ENCODE peak calls at places on chromosomes 16 and 17, in ten cellular contexts. B is stomach; F is left ventricle myocardium inferior; X is CD4-positive, CD25-positive, alpha-beta regulatory T cell; P is body of pancreas; E is esophagus muscularis mucosa; O is lower lobe of right lung; I is hepatocyte; G is GM23338; A is tibial nerve. U is an unnamed sample. For H3K4me1, the result is how much of the 10 kb centered on the place peaks cover.

GRCh38 chr17:3812771-3813170 is 11.8 kb upstream of the ITGAE start:
- DNase-seq in B (no peak), F (no peak), X (no peak), P (no peak), E (no peak), O (no peak), I (no peak), G (no peak), A (no peak), U (peak)

GRCh38 chr16:529012-529575 is 1.6 kb downstream of the CAPN15 start:
- DNase-seq in B (no peak), F (no peak), X (no peak), P (no peak), E (no peak), O (no peak), I (no peak), G (no peak), A (no peak), U (no peak)

GRCh38 chr17:80704381-80704819 is 159.8 kb downstream of the RPTOR start:
- DNase-seq in B (no peak), F (no peak), X (no peak), P (no peak), E (no peak), O (no peak), I (no peak), G (no peak), A (no peak), U (no peak)

GRCh38 chr16:59597269-59597668 is 863.2 kb upstream of the GOT2 start:
- DNase-seq in B (no peak), F (no peak), X (no peak), P (no peak), E (no peak), O (no peak), I (no peak), G (no peak), A (no peak), U (no peak)

GRCh38 chr16:2527784-2528100 is 3.5 kb downstream of the CEMP1 start:
- DNase-seq in B (no peak), F (no peak), X (no peak), P (no peak), E (no peak), O (peak), I (no peak), G (no peak), A (no peak), U (no peak)

GRCh38 chr16:20969386-20969785 is 68.8 kb downstream of the LYRM1 start:
- DNase-seq in B (no peak), F (no peak), X (no peak), P (no peak), E (no peak), O (no peak), I (no peak), G (peak), A (no peak), U (peak)

GRCh38 chr17:62754696-62755095 is 53.4 kb downstream of the MARCHF10 start:
- DNase-seq in B (no peak), F (no peak), X (no peak), P (no peak), E (no peak), O (no peak), I (no peak), G (no peak), A (no peak), U (no peak)

GRCh38 chr16:79610771-79611170 is 10.2 kb upstream of the MAF start:
- DNase-seq in B (no peak), F (no peak), X (no peak), P (no peak), E (no peak), O (no peak), I (no peak), G (no peak), A (no peak), U (no peak)

GRCh38 chr16:11264155-11264832 is 4.8 kb downstream of the TNP2 start:
- DNase-seq in B (no peak), F (no peak), X (no peak), P (no peak), E (no peak), O (no peak), I (no peak), G (no peak), A (no peak), U (no peak)

GRCh38 chr17:55674107-55674506 is 48.6 kb downstream of the TMEM100 start:
- DNase-seq in B (no peak), F (no peak), X (no peak), P (no peak), E (no peak), O (no peak), I (no peak), G (no peak), A (no peak), U (no peak)

GRCh38 chr16:76081936-76082335 is 195.3 kb upstream of the CNTNAP4 start:
- DNase-seq in B (no peak), F (no peak), X (no peak), P (no peak), E (no peak), O (no peak), I (no peak), G (no peak), A (no peak), U (no peak)

GRCh38 chr17:50661348-50661747 is 26.7 kb downstream of the ABCC3 start:
- DNase-seq in B (no peak), F (no peak), X (no peak), P (no peak), E (no peak), O (no peak), I (no peak), G (no peak), A (no peak), U (no peak)

GRCh38 chr17:77451271-77451893 is 310.6 kb downstream of the SEC14L1 start:
- DNase-seq in B (peak), F (peak), X (peak), P (peak), E (no peak), O (peak), I (peak), G (peak), A (peak), U (peak)

GRCh38 chr16:47503936-47504335 is 42.8 kb downstream of the PHKB start:
- DNase-seq in B (no peak), F (no peak), X (no peak), P (no peak), E (no peak), O (no peak), I (no peak), G (no peak), A (no peak), U (no peak)

GRCh38 chr16:29925173-29925804 is 737 bp downstream of the KCTD13 start:
- DNase-seq in B (no peak), F (no peak), X (no peak), P (no peak), E (no peak), O (no peak), I (no peak), G (peak), A (no peak), U (no peak)

GRCh38 chr16:7344806-7345416 is 12.3 kb downstream of the RBFOX1 start:
- DNase-seq in B (no peak), F (peak), X (no peak), P (no peak), E (no peak), O (no peak), I (no peak), G (no peak), A (no peak), U (no peak)

GRCh38 chr17:44110823-44111633 is 12.4 kb downstream of the HDAC5 start:
- DNase-seq in B (peak), F (peak), X (no peak), P (peak), E (peak), O (peak), I (peak), G (peak), A (peak), U (no peak)

GRCh38 chr16:81237282-81237681 is 1.2 kb upstream of the BCO1 start:
- DNase-seq in B (peak), F (peak), X (no peak), P (peak), E (no peak), O (no peak), I (no peak), G (no peak), A (no peak), U (no peak)

GRCh38 chr16:82260212-82260795 is 90.3 kb upstream of the MPHOSPH6 start:
- DNase-seq in B (no peak), F (no peak), X (no peak), P (no peak), E (no peak), O (no peak), I (no peak), G (no peak), A (no peak), U (no peak)

GRCh38 chr17:77312061-77312684 is 171.4 kb downstream of the SEC14L1 start:
- DNase-seq in B (no peak), F (no peak), X (no peak), P (no peak), E (no peak), O (peak), I (no peak), G (no peak), A (no peak), U (no peak)

GRCh38 chr16:49857423-49858181 is 1.7 kb upstream of the ZNF423 start:
- DNase-seq in B (peak), F (peak), X (no peak), P (peak), E (no peak), O (no peak), I (peak), G (peak), A (no peak), U (peak)

GRCh38 chr16:49859139-49859947 is 3.4 kb upstream of the ZNF423 start:
- DNase-seq in B (no peak), F (peak), X (no peak), P (peak), E (no peak), O (no peak), I (peak), G (peak), A (no peak), U (no peak)

GRCh38 chr17:78242024-78242742 is 10.8 kb downstream of the TMEM235 start:
- DNase-seq in B (no peak), F (no peak), X (no peak), P (no peak), E (no peak), O (no peak), I (no peak), G (no peak), A (no peak), U (no peak)

GRCh38 chr17:46862949-46863348 is 11.6 kb downstream of the WNT9B start:
- DNase-seq in B (no peak), F (no peak), X (no peak), P (no peak), E (no peak), O (no peak), I (no peak), G (peak), A (no peak), U (no peak)

GRCh38 chr16:58628845-58629680 is 563 bp downstream of the CNOT1 start:
- DNase-seq in B (peak), F (peak), X (peak), P (peak), E (peak), O (peak), I (peak), G (peak), A (peak), U (peak)

GRCh38 chr16:46894011-46894672 is 10.0 kb downstream of the GPT2 start:
- DNase-seq in B (peak), F (peak), X (no peak), P (peak), E (no peak), O (no peak), I (peak), G (no peak), A (no peak), U (no peak)

GRCh38 chr16:17607624-17608023 is 136.9 kb upstream of the XYLT1 start:
- DNase-seq in B (no peak), F (no peak), X (no peak), P (no peak), E (no peak), O (no peak), I (no peak), G (no peak), A (no peak), U (no peak)

GRCh38 chr16:53664724-53665345 is 38.8 kb downstream of the RPGRIP1L start:
- DNase-seq in B (no peak), F (no peak), X (no peak), P (no peak), E (no peak), O (no peak), I (peak), G (no peak), A (no peak), U (no peak)

GRCh38 chr16:66590322-66590721 is 11.1 kb downstream of the CMTM2 start:
- DNase-seq in B (no peak), F (no peak), X (no peak), P (no peak), E (no peak), O (no peak), I (no peak), G (no peak), A (no peak), U (no peak)
- H3K4me3 ChIP-seq in B (peak), F (no peak), X (peak), P (no peak), E (no peak), O (peak), I (no peak), G (no peak), A (no peak), U (no peak)

GRCh38 chr17:31792007-31792585 is 66.9 kb downstream of the COPRS start:
- DNase-seq in B (no peak), F (no peak), X (no peak), P (no peak), E (no peak), O (no peak), I (no peak), G (no peak), A (no peak), U (no peak)
- H3K4me1 ChIP-seq in B (under half), F (under half), X (under half), P (under half), E (under half), O (under half), I (under half), G (under half), A (under half), U (under half)

GRCh38 chr16:86604436-86605220 is 26.3 kb downstream of the FOXL1 start:
- DNase-seq in B (no peak), F (no peak), X (peak), P (no peak), E (no peak), O (no peak), I (no peak), G (no peak), A (no peak), U (no peak)
- H3K4me3 ChIP-seq in B (peak), F (no peak), X (peak), P (no peak), E (peak), O (peak), I (no peak), G (no peak), A (no peak), U (no peak)

GRCh38 chr16:52251495-52251894 is 295.4 kb downstream of the TOX3 start:
- DNase-seq in B (no peak), F (no peak), X (no peak), P (no peak), E (no peak), O (no peak), I (no peak), G (peak), A (no peak), U (no peak)

GRCh38 chr16:52252680-52253079 is 294.3 kb downstream of the TOX3 start:
- DNase-seq in B (no peak), F (no peak), X (no peak), P (no peak), E (no peak), O (no peak), I (no peak), G (peak), A (no peak), U (no peak)

GRCh38 chr16:52247737-52248136 is 299.2 kb downstream of the TOX3 start:
- DNase-seq in B (no peak), F (no peak), X (no peak), P (no peak), E (no peak), O (no peak), I (no peak), G (no peak), A (no peak), U (no peak)
- H3K4me1 ChIP-seq in B (under half), F (under half), X (under half), P (under half), E (under half), O (under half), I (under half), G (under half), A (under half), U (under half)

DNA sequence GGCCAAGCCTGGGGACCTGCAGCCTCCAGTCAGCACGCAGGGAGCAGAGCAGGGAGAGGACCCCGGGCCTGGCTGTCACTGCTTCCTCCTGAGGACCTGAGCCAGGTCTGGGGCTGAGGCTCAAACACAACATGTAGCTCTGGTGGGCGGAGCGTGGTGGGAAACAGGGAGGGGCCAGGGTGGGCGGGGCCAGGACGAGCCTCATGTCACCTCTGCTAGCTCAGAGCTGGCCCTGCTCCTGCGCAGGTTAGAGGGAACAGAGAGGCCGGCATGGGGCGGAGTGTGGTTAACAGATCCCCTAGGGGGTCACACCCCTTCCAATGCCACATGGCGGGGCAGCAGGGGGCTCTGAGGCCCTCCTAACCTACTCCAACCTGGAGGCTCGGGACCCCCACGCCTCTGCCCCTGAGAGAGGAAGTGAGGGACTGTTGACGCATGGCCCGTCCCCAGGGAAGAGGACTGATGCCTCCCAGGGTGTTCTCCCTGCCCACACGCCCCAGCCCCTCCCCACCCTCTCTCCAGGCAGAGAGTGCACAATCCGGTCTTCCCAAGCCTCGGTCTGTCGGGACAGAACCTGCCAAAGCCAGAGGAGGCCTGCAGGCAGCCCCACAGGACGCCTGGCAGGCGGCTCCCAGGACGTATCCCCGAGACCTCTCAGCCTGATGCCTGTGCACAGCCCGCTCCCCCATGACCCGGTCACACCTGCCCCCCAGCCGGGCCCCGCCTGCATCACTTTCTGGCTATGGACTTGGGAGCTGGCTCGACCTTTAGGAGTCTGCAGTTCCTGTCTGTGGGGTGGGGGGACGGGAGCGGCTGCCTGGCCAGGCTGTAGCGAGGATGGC is 15.2 kb downstream of the PIEZO1 start:
- DNase-seq in B (no peak), F (no peak), X (no peak), P (peak), E (no peak), O (peak), I (peak), G (peak), A (no peak), U (peak)
- H3K4me3 ChIP-seq in B (peak), F (peak), X (no peak), P (no peak), E (peak), O (peak), I (no peak), G (no peak), A (no peak), U (no peak)

DNA sequence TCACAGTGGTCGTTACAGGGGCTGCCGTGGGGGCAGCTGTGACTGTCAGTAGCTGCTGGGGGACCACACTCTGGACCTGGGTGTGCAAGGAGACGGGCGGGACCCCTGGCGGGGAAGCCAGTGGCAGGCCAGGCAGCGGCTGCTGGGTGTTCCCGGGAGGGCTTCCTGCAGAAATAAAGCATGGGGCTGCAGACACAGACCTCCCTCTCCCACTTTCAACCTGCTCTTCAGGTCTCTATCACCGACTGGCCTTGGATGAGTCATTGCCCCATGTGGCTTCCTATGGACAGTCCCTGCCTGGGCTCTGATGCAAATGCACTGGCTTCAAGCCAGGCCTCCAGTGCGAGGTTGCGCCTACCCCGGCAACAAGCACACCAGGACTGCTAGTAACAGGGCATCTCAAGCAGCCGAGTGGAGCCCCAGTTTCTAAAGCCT is 17.2 kb downstream of the SREBF1 start:
- DNase-seq in B (peak), F (peak), X (peak), P (peak), E (no peak), O (peak), I (peak), G (peak), A (peak), U (no peak)
- H3K4me1 ChIP-seq in B (half or more), F (half or more), X (under half), P (half or more), E (half or more), O (half or more), I (under half), G (under half), A (under half), U (under half)

DNA sequence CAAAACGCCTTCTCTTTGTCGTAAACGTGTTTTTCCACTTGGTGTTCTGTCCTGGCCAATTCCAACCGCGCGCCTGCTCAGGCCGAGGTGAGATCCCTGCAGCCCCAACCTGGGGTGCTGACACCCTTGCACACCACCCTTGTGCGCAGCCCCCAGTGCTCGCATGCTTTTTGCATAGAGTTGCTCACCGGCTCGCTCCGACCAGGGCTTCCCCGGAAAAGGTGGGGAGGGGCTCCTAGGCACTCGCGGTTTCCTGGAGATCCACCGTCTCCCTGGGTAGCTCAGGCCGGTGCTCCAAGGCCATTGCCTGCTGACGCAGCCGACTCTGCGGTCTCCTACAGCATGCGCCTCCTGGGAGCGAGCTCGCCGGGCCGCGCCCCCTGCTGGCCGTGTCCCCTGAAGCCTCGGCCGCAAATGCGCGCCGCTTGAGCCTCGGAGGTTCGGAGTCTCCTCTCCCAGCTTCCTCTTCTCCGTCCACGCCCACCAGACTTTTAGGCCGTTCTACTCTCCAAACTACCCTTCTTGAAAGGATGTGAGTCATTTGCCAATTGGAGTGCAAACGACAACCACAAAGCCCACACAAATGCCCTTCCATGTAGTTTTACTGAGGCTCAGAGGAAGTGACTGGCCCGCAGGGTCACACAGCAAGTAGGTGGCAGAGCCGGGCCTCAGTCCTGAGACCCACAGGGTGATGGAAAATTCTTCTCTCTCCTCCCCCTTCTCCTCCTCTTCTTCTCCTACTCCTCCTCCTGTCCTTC is 7.2 kb upstream of the PDP2 start:
- DNase-seq in B (peak), F (peak), X (peak), P (peak), E (peak), O (peak), I (peak), G (peak), A (peak), U (peak)
- H3K4me3 ChIP-seq in B (peak), F (peak), X (peak), P (peak), E (peak), O (peak), I (no peak), G (peak), A (peak), U (peak)